ENCODE peak calls at places on chromosomes 12 and 14, in ten cellular contexts. N is left ventricle myocardium inferior; W is upper lobe of right lung; X is BE2C; T is heart right ventricle; R is CD8-positive, alpha-beta T cell; Z is fibroblast of lung; B is stomach; E is NT2/D1; M is small intestine. F is an unnamed sample.

GRCh38 chr12:106147956-106148355 is 9.2 kb upstream of the NUAK1 start:
- DNase-seq in B (peak; percentile 84), E (no peak), Z (no peak), X (peak; percentile 72), W (no peak), R (no peak), M (no peak), T (peak; percentile 86), N (peak; percentile 86), F (peak; percentile 69)

GRCh38 chr14:22071001-22071400 is 397.4 kb upstream of the OR4E1 start:
- DNase-seq in N (no peak), W (no peak), M (peak; percentile 35), B (no peak), Z (no peak), E (no peak), X (no peak), R (peak; percentile 48), T (no peak), F (no peak)

GRCh38 chr12:10363922-10364838 is 25.7 kb downstream of the KLRK1 start:
- DNase-seq in R (peak; percentile 29), Z (peak; percentile 50), N (peak; percentile 26), X (no peak), B (peak; percentile 40), M (peak; percentile 73), W (no peak), E (no peak), T (peak; percentile 29), F (peak; percentile 15)

GRCh38 chr12:109968032-109968420 is 28.1 kb downstream of the GIT2 start:
- DNase-seq in X (no peak), R (no peak), E (no peak), N (no peak), M (peak; percentile 65), B (no peak), Z (no peak), W (no peak), T (no peak), F (no peak)

GRCh38 chr12:58148405-58148804 is 207.0 kb downstream of the ATP23 start:
- DNase-seq in B (no peak), W (no peak), R (no peak), M (no peak), X (peak; percentile 61), N (no peak), Z (peak; percentile 91), E (no peak), T (no peak), F (peak; percentile 86)

GRCh38 chr14:99393059-99393655 is 87.5 kb downstream of the SETD3 start:
- DNase-seq in R (peak; percentile 32), X (peak; percentile 60), N (no peak), M (peak; percentile 65), B (peak; percentile 61), W (peak; percentile 75), E (no peak), T (peak; percentile 24), Z (peak; percentile 17), F (peak; percentile 21)

GRCh38 chr14:76762617-76763361 is 1.5 kb downstream of the VASH1 start:
- DNase-seq in W (no peak), N (no peak), R (no peak), X (no peak), M (no peak), B (no peak), Z (no peak), E (no peak), T (no peak), F (no peak)

GRCh38 chr12:131829351-131829794 is 1.2 kb downstream of the MMP17 start:
- DNase-seq in T (no peak), M (no peak), E (no peak), R (no peak), Z (peak; percentile 18), W (peak; percentile 65), N (no peak), B (no peak), X (peak; percentile 30), F (no peak)

GRCh38 chr14:51547260-51547659 is 104.5 kb upstream of the FRMD6 start:
- DNase-seq in Z (peak; percentile 100), X (peak; percentile 58), T (no peak), W (no peak), N (no peak), B (no peak), M (no peak), R (no peak), E (no peak), F (peak; percentile 44)

GRCh38 chr12:78118036-78118435 is 287.3 kb downstream of the NAV3 start:
- DNase-seq in Z (no peak), X (no peak), T (no peak), N (no peak), R (no peak), M (no peak), W (no peak), B (no peak), E (peak; percentile 32), F (peak; percentile 15)

GRCh38 chr14:61608245-61609142 is 86.8 kb upstream of the HIF1A start:
- DNase-seq in M (peak; percentile 36), E (no peak), N (no peak), B (no peak), R (no peak), Z (peak; percentile 86), W (no peak), T (no peak), X (peak; percentile 57), F (peak; percentile 83)

GRCh38 chr14:104728631-104729030 is 4.6 kb downstream of the ADSS1 start:
- DNase-seq in T (no peak), Z (no peak), M (no peak), E (no peak), N (no peak), X (no peak), R (no peak), W (no peak), B (no peak), F (no peak)

GRCh38 chr14:104724981-104725771 is 1.1 kb downstream of the ADSS1 start:
- DNase-seq in W (no peak), T (peak; percentile 76), N (peak; percentile 70), R (no peak), E (no peak), B (peak; percentile 45), X (no peak), Z (no peak), M (no peak), F (peak; percentile 70)

GRCh38 chr14:104724407-104724980 is 465 bp downstream of the ADSS1 start:
- DNase-seq in W (peak; percentile 81), M (peak; percentile 33), E (no peak), X (no peak), B (peak; percentile 53), Z (no peak), N (peak; percentile 83), R (peak; percentile 15), T (peak; percentile 79), F (no peak)

GRCh38 chr14:104725772-104726548 is 1.9 kb downstream of the ADSS1 start:
- DNase-seq in X (no peak), W (no peak), Z (no peak), E (no peak), R (no peak), B (no peak), T (no peak), N (no peak), M (no peak), F (no peak)

DNA sequence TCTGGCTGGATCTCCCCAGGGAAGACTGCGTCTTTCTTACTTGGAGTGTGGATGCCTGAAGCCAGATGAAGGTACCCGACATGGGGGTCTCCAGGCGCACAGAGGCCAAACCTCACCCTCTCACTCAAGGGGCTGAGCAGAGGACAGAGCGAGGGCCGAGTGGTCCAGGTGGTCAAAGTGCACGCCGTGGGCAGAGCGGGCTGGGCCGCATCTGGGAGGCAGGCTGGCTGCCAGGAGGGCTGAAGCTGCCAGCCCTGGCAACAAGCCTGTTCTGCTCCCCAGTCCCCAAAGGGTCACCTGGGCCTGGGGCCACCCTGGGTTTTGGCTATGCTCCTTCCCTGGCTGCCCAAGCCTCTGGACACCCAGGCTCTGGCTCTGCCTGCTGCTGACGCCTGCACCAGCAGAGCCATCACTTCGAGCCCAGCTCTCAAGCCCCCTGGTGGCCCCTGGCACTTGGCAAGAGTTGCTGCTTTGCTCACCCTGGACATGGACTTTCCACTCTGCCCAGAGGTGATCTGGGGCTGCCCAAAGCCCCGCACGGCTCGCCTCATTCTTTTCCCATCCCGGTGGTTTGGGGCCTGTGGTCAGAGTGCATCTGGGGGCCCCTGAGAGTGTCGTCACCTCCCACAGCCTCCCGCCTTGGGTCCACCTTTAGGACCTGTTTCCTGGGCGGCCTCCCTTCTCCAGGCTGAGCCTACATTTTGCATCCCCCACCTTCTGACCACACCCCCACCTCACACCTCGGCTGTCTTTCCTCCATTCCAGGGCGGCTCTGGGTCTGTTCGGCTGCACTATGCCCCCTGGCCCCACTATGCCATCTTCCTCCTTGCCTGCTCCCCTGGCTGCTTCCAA is 2.8 kb downstream of the ADSS1 start:
- DNase-seq in B (no peak), M (no peak), R (no peak), T (no peak), W (no peak), N (no peak), E (no peak), Z (no peak), X (peak; percentile 51), F (no peak)
- H3K4me3 ChIP-seq in B (no peak overlapping the region), M (no peak overlapping the region), R (no peak overlapping the region), T (no peak overlapping the region), W (no peak overlapping the region), N (peak overlapping the region; percentile 88), E (no peak overlapping the region), Z (no peak overlapping the region), X (no peak overlapping the region), F (no peak overlapping the region)

GRCh38 chr14:105900398-105901160 is 374.2 kb downstream of the TMEM121 start:
- DNase-seq in W (no peak), N (no peak), Z (no peak), E (no peak), T (no peak), X (no peak), M (no peak), R (no peak), B (no peak), F (no peak)
- H3K9me3 ChIP-seq in W (no peaks in the 10 kb centered on the region), N (peaks cover 6% of the 10 kb centered on the region), Z (no peaks in the 10 kb centered on the region), E (no peaks in the 10 kb centered on the region), T (no peaks in the 10 kb centered on the region), X (no peaks in the 10 kb centered on the region), M (no peaks in the 10 kb centered on the region), R (no peaks in the 10 kb centered on the region), B (no peaks in the 10 kb centered on the region), F (no peaks in the 10 kb centered on the region)

GRCh38 chr12:93116632-93117031 is 187.5 kb upstream of the EEA1 start:
- DNase-seq in N (no peak), R (no peak), B (no peak), M (no peak), W (no peak), E (no peak), X (no peak), Z (peak; percentile 22), T (no peak), F (no peak)
- H3K4me1 ChIP-seq in N (peaks cover 51% of the 10 kb centered on the region), R (no peaks in the 10 kb centered on the region), B (peaks cover 16% of the 10 kb centered on the region), M (no peaks in the 10 kb centered on the region), W (peaks cover 8% of the 10 kb centered on the region), E (no peaks in the 10 kb centered on the region), X (peaks cover 10% of the 10 kb centered on the region), Z (no peaks in the 10 kb centered on the region), T (no peaks in the 10 kb centered on the region), F (peaks cover 8% of the 10 kb centered on the region)

DNA sequence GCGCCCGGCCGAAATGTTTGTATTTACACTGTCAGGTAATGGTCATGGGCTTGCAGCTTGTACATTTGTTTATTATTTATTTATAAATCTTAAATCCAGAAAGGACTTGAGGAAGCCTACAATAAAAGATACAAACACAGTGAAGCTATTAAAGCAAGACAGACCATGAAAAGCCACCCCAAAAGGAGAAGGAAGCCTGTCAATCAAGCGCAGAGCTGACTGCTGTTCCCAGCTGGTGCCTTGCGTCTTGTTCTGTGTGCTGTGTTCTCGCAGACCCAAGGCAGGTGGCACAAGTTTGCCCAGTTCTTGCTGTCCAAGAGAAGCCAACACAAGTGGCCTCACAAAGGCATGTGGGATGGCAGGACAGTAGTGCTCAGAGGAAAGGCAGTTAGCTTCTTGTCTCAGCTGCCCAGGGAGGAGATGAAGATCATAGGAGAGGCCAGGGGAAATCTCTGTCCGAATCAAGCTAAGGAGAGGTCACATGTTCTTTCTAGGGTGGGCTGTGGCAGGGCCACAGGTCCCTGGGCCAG is 73.2 kb downstream of the SLC25A47 start:
- DNase-seq in M (no peak), E (no peak), R (no peak), T (no peak), B (no peak), W (no peak), Z (no peak), N (no peak), X (no peak), F (no peak)
- H3K4me3 ChIP-seq in M (no peak overlapping the region), E (no peak overlapping the region), R (no peak overlapping the region), T (no peak overlapping the region), B (no peak overlapping the region), W (no peak overlapping the region), Z (no peak overlapping the region), N (no peak overlapping the region), X (no peak overlapping the region), F (no peak overlapping the region)

F was measured in SJCRH30.